ENCODE peak calls at places on chromosomes 5 and 9, in seven cellular contexts. O is GM23338, V is cardiac muscle cell, A is transverse colon, B is left lung, W is heart left ventricle, T is AG04450. G is an unnamed sample.

GRCh38 chr9:2816476-2817141 is 27.3 kb downstream of the PUM3 start:
- DNase-seq in V (peak; percentile 91), B (peak; percentile 65), T (peak; percentile 89), A (no peak), W (no peak), O (peak; percentile 28), G (peak; percentile 74)

GRCh38 chr5:55903121-55903701 is 52.1 kb downstream of the IL31RA start:
- DNase-seq in W (no peak), A (no peak), T (no peak), O (no peak), V (peak; percentile 52), B (no peak), G (peak; percentile 19)

GRCh38 chr5:548256-548655 is 24.0 kb upstream of the SLC9A3 start:
- DNase-seq in A (peak; percentile 18), V (no peak), B (peak; percentile 50), O (no peak), T (no peak), W (peak; percentile 48), G (peak; percentile 16)

GRCh38 chr5:174173766-174174165 is 128.3 kb downstream of the NSG2 start:
- DNase-seq in B (no peak), T (no peak), W (no peak), V (no peak), O (no peak), A (no peak), G (no peak)

GRCh38 chr9:70746316-70746715 is 331.9 kb upstream of the KLF9 start:
- DNase-seq in T (no peak), W (no peak), V (no peak), A (no peak), O (no peak), B (no peak), G (no peak)

GRCh38 chr9:86732514-86732913 is 214.8 kb downstream of the GAS1 start:
- DNase-seq in B (no peak), A (no peak), W (no peak), T (no peak), V (peak; percentile 84), O (no peak), G (peak; percentile 100)

GRCh38 chr5:74945561-74946165 is 79.5 kb upstream of the FAM169A start:
- DNase-seq in O (no peak), W (no peak), A (no peak), B (no peak), T (no peak), V (no peak), G (peak; percentile 7)

GRCh38 chr9:123401879-123402513 is 46.0 kb downstream of the CRB2 start:
- DNase-seq in O (peak; percentile 81), B (no peak), T (peak; percentile 27), A (peak; percentile 41), V (peak; percentile 67), W (no peak), G (peak; percentile 45)

GRCh38 chr5:51556833-51557232 is 173.6 kb downstream of the ISL1 start:
- DNase-seq in B (no peak), T (no peak), O (no peak), V (no peak), W (no peak), A (no peak), G (no peak)

GRCh38 chr9:133224762-133225161 is 15.7 kb upstream of the OBP2B start:
- DNase-seq in T (no peak), V (no peak), B (no peak), O (no peak), A (no peak), W (peak; percentile 45), G (no peak)

GRCh38 chr5:72203251-72203845 is 96.1 kb downstream of the MAP1B start:
- DNase-seq in T (no peak), B (no peak), A (no peak), V (no peak), W (no peak), O (no peak), G (no peak)

GRCh38 chr5:40224421-40224820 is 455.3 kb upstream of the PTGER4 start:
- DNase-seq in O (no peak), V (no peak), A (no peak), B (no peak), T (no peak), W (no peak), G (peak; percentile 75)

GRCh38 chr5:44252545-44252944 is 136.7 kb downstream of the FGF10 start:
- DNase-seq in W (no peak), V (no peak), O (no peak), A (no peak), B (no peak), T (no peak), G (peak; percentile 58)

GRCh38 chr5:17056056-17056690 is 120.1 kb upstream of the MYO10 start:
- DNase-seq in W (no peak), B (no peak), A (no peak), O (peak; percentile 43), V (no peak), T (no peak), G (peak; percentile 28)

GRCh38 chr9:4038182-4038723 is 261.6 kb downstream of the GLIS3 start:
- DNase-seq in O (no peak), T (no peak), A (no peak), V (peak; percentile 56), W (no peak), B (no peak), G (peak; percentile 48)

GRCh38 chr5:11363779-11364178 is 540.5 kb downstream of the CTNND2 start:
- DNase-seq in V (no peak), A (no peak), W (no peak), B (no peak), O (no peak), T (no peak), G (no peak)

GRCh38 chr9:18331808-18332209 is 142.1 kb upstream of the ADAMTSL1 start:
- DNase-seq in B (no peak), W (no peak), A (no peak), V (peak; percentile 46), O (no peak), T (no peak), G (no peak)

GRCh38 chr9:124869466-124869985 is 7.6 kb downstream of the ARPC5L start:
- DNase-seq in B (no peak), V (no peak), O (no peak), W (peak; percentile 73), A (peak; percentile 49), T (no peak), G (no peak)

GRCh38 chr9:116475201-116475600 is 211.9 kb upstream of the TRIM32 start:
- DNase-seq in A (no peak), W (no peak), B (no peak), T (no peak), V (peak; percentile 60), O (no peak), G (peak; percentile 69)

GRCh38 chr5:83072946-83073345 is 4.2 kb downstream of the TMEM167A start:
- DNase-seq in B (no peak), T (no peak), V (no peak), A (no peak), O (no peak), W (no peak), G (no peak)
- H3K4me3 ChIP-seq in B (no peak overlapping the region), T (no peak overlapping the region), V (no peak overlapping the region), A (no peak overlapping the region), O (no peak overlapping the region), W (no peak overlapping the region), G (no peak overlapping the region)

DNA sequence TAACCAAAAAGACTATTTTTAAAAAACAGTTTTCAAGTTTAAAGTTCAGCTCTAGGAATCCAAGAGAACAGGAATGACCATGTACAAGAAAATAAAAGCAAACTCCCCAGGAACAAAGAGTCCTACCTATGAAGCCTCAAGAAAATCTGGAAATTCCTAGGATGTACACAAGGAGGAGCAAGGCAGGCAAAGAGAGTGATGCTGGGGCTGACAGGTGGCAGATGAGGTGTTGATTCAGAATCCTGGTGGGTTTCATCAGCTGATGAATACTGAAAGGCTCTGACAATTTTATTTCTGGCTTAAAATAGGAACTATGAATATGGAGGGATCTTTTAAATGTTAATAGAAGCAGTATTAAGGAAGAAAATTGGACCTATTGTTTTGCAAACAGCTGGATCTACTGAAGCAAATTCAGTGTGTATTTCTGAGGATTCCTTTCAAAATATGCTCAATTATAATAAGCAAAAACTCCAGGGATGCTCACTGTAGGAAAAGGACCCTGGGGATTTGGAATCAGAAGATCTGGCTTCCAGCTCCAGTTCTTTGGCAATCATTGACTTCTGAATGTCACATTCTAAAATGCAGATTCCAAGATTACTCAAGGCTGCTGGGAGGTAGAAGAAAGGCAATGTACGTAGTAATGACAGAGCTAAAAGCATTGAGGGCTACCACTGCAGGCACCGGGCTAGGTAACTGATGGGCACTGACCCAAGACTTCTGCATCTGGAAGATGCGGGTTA is 28.0 kb upstream of the SH3RF2 start:
- DNase-seq in T (no peak), W (no peak), O (peak; percentile 62), B (no peak), A (no peak), V (no peak), G (no peak)
- TF ChIP-seq CTCF in T (peak; percentile 19), W (no peak), O (peak; percentile 55), B (no peak), A (peak; percentile 41), V (no peak), G (peak; percentile 25)

GRCh38 chr5:159056201-159056600 is 43.5 kb downstream of the EBF1 start:
- DNase-seq in O (no peak), B (no peak), W (no peak), A (no peak), T (no peak), V (no peak), G (no peak)
- H3K4me3 ChIP-seq in O (no peak overlapping the region), B (no peak overlapping the region), W (no peak overlapping the region), A (no peak overlapping the region), T (no peak overlapping the region), V (no peak overlapping the region), G (no peak overlapping the region)

DNA sequence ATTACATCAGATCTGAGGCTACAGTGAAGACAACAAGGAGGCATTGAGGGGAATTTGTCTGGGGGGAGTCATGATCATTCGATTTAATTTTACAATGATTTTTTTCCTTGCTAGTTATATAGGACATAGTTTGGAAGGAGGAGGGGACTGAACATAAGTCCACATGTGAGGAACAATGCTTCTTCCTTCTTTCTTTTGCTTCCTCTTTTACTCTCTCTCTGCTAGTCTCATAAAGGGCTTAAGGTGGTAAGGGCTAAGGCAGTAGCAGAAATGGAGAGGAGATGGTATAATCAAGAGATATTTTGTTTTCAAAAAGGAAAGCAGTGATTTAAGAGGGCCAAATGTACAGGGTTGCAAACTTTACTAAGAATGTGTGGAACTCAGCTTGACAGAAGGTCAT is 64.3 kb downstream of the GRIN3A start:
- DNase-seq in A (no peak), V (no peak), W (no peak), O (no peak), T (no peak), B (no peak), G (no peak)
- TF ChIP-seq CTCF in A (no peak), V (no peak), W (no peak), O (no peak), T (no peak), B (no peak), G (no peak)

GRCh38 chr9:21398955-21399489 is 9.9 kb upstream of the IFNA8 start:
- DNase-seq in A (no peak), B (no peak), T (no peak), W (no peak), V (no peak), O (no peak), G (no peak)
- H3K4me3 ChIP-seq in A (no peak overlapping the region), B (no peak overlapping the region), T (no peak overlapping the region), W (no peak overlapping the region), V (no peak overlapping the region), O (no peak overlapping the region), G (no peak overlapping the region)